ENCODE peak calls at places on chromosomes 3 and 15, in nine cellular contexts. R is naive thymus-derived CD4-positive, alpha-beta T cell; F is psoas muscle; Z is gastrocnemius medialis; Y is GM23338; K is cardiac muscle cell; T is endodermal cell; D is heart left ventricle; G is CD8-positive, alpha-beta T cell. W is an unnamed sample.

GRCh38 chr15:84783493-84784251 is 33.5 kb upstream of the ALPK3 start:
- DNase-seq in K (no peak), G (no peak), T (peak; percentile 83), D (no peak), R (no peak), Y (peak; percentile 61), Z (no peak), F (no peak), W (no peak)

GRCh38 chr3:185253645-185254410 is at the start of gene EHHADH:
- DNase-seq in T (peak; percentile 84), R (peak; percentile 32), G (peak; percentile 60), F (peak; percentile 66), K (peak; percentile 73), Y (peak; percentile 66), D (peak; percentile 90), Z (peak; percentile 18), W (peak; percentile 60)

GRCh38 chr3:132006605-132007204 is 28.1 kb downstream of the CPNE4 start:
- DNase-seq in F (no peak), Z (no peak), D (no peak), R (no peak), G (no peak), Y (peak; percentile 68), T (peak; percentile 84), K (peak; percentile 52), W (no peak)

GRCh38 chr3:149199474-149199873 is 22.2 kb downstream of the CP start:
- DNase-seq in F (no peak), T (no peak), R (no peak), K (no peak), G (no peak), Z (no peak), Y (no peak), D (no peak), W (no peak)

GRCh38 chr15:89647191-89647851 is 7.9 kb downstream of the KIF7 start:
- DNase-seq in D (peak; percentile 82), Y (peak; percentile 85), T (peak; percentile 97), G (peak; percentile 63), F (peak; percentile 84), K (peak; percentile 81), R (peak; percentile 19), Z (no peak), W (peak; percentile 86)

GRCh38 chr3:4043867-4044575 is 244.8 kb downstream of the LRRN1 start:
- DNase-seq in Z (no peak), D (no peak), R (no peak), Y (no peak), G (no peak), K (no peak), F (no peak), T (no peak), W (no peak)

GRCh38 chr3:28699283-28699682 is 350.7 kb upstream of the AZI2 start:
- DNase-seq in Y (no peak), G (no peak), R (no peak), D (no peak), Z (no peak), F (no peak), K (no peak), T (no peak), W (no peak)

GRCh38 chr3:113212155-113212844 is 943 bp downstream of the BOC start:
- DNase-seq in R (no peak), F (peak; percentile 36), G (no peak), Z (no peak), D (peak; percentile 40), Y (peak; percentile 52), T (peak; percentile 78), K (peak; percentile 48), W (no peak)

GRCh38 chr3:126696701-126697267 is 7.3 kb upstream of the CHCHD6 start:
- DNase-seq in T (no peak), K (no peak), Z (no peak), D (no peak), Y (no peak), G (no peak), F (no peak), R (no peak), W (no peak)

GRCh38 chr3:63051920-63052319 is 176.7 kb upstream of the CADPS start:
- DNase-seq in F (no peak), Y (peak; percentile 38), Z (no peak), G (no peak), D (no peak), K (no peak), T (peak; percentile 57), R (no peak), W (no peak)

GRCh38 chr3:113241292-113242033 is 30.1 kb downstream of the BOC start:
- DNase-seq in G (no peak), D (no peak), Y (peak; percentile 83), Z (no peak), R (no peak), K (peak; percentile 26), F (no peak), T (peak; percentile 90), W (no peak)

GRCh38 chr15:71549697-71550096 is 260.7 kb upstream of the NR2E3 start:
- DNase-seq in Z (no peak), F (no peak), T (no peak), R (no peak), G (no peak), K (no peak), D (peak; percentile 74), Y (no peak), W (no peak)

GRCh38 chr3:194011807-194012206 is 124.1 kb upstream of the HES1 start:
- DNase-seq in Z (no peak), D (no peak), T (no peak), R (no peak), Y (no peak), K (no peak), F (no peak), G (no peak), W (no peak)

GRCh38 chr15:97902140-97902780 is 58.2 kb upstream of the ARRDC4 start:
- DNase-seq in G (no peak), F (no peak), Z (no peak), R (no peak), T (no peak), K (no peak), D (no peak), Y (no peak), W (no peak)

GRCh38 chr15:48389701-48390143 is 58.5 kb downstream of the DUT start:
- DNase-seq in T (no peak), D (no peak), Z (no peak), F (no peak), G (no peak), R (no peak), Y (no peak), K (no peak), W (no peak)

GRCh38 chr3:15280853-15281532 is 51.4 kb downstream of the SH3BP5 start:
- DNase-seq in Y (no peak), R (no peak), F (no peak), Z (no peak), K (no peak), D (no peak), T (no peak), G (no peak), W (no peak)

GRCh38 chr15:61521961-61522360 is 292.9 kb upstream of the RORA start:
- DNase-seq in Z (no peak), R (no peak), K (no peak), D (no peak), T (no peak), F (no peak), G (no peak), Y (no peak), W (no peak)
- H3K4me1 ChIP-seq in Z (no peaks in the 10 kb centered on the region), R (no peaks in the 10 kb centered on the region), K (no peaks in the 10 kb centered on the region), D (no peaks in the 10 kb centered on the region), T (peaks cover 3% of the 10 kb centered on the region), F (no peaks in the 10 kb centered on the region), G (no peaks in the 10 kb centered on the region), Y (peaks cover 10% of the 10 kb centered on the region), W (no peaks in the 10 kb centered on the region)

DNA sequence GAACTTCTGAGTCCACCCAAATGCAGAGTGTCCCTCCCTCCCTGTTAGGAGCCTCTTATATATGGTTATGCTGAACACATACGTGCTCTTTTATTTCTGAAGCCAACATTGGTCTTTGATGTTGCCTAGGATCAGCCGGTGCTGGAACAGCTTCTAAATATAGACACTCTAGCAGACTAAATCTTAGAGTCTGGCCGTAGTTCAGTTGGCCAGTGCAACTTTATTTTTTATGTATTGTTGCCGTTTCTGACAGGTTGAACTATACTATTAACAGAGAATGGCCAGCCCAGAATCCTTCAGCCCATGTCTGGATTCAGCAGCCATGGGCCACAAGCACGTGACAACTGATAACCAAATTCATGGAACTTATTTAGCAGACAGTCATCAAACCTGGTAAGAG is 128.6 kb downstream of the GHSR start:
- DNase-seq in R (no peak), Y (no peak), Z (no peak), K (peak; percentile 48), F (no peak), G (no peak), D (no peak), T (no peak), W (no peak)
- H3K4me1 ChIP-seq in R (no peaks in the 10 kb centered on the region), Y (peaks cover 4% of the 10 kb centered on the region), Z (peaks cover 91% of the 10 kb centered on the region), K (peaks cover 57% of the 10 kb centered on the region), F (peaks cover 90% of the 10 kb centered on the region), G (no peaks in the 10 kb centered on the region), D (peaks cover 40% of the 10 kb centered on the region), T (peaks cover 10% of the 10 kb centered on the region), W (peaks cover 65% of the 10 kb centered on the region)

GRCh38 chr3:183155499-183155898 is 7.0 kb downstream of the LAMP3 start:
- DNase-seq in R (no peak), D (no peak), G (no peak), Y (no peak), T (no peak), F (no peak), Z (no peak), K (no peak), W (no peak)
- H3K4me1 ChIP-seq in R (no peaks in the 10 kb centered on the region), D (no peaks in the 10 kb centered on the region), G (no peaks in the 10 kb centered on the region), Y (no peaks in the 10 kb centered on the region), T (peaks cover 3% of the 10 kb centered on the region), F (no peaks in the 10 kb centered on the region), Z (no peaks in the 10 kb centered on the region), K (no peaks in the 10 kb centered on the region), W (no peaks in the 10 kb centered on the region)

GRCh38 chr3:60010778-60011177 is 961.0 kb upstream of the CFAP20DC start:
- DNase-seq in D (no peak), K (no peak), T (no peak), R (peak; percentile 88), Z (no peak), F (no peak), Y (no peak), G (peak; percentile 47), W (no peak)

GRCh38 chr3:60017631-60018030 is 967.8 kb upstream of the CFAP20DC start:
- DNase-seq in Z (no peak), K (no peak), D (no peak), R (peak; percentile 76), F (no peak), Y (no peak), G (peak; percentile 29), T (no peak), W (no peak)

GRCh38 chr3:60009931-60010478 is 960.2 kb upstream of the CFAP20DC start:
- DNase-seq in D (no peak), G (no peak), K (no peak), Y (no peak), T (no peak), Z (no peak), F (no peak), R (no peak), W (no peak)

GRCh38 chr3:60013241-60013640 is 963.4 kb upstream of the CFAP20DC start:
- DNase-seq in Z (no peak), R (no peak), T (no peak), G (no peak), F (no peak), D (no peak), K (no peak), Y (no peak), W (no peak)
- H3K4me1 ChIP-seq in Z (no peaks in the 10 kb centered on the region), R (peaks cover 92% of the 10 kb centered on the region), T (no peaks in the 10 kb centered on the region), G (peaks cover 78% of the 10 kb centered on the region), F (no peaks in the 10 kb centered on the region), D (no peaks in the 10 kb centered on the region), K (no peaks in the 10 kb centered on the region), Y (peaks cover 16% of the 10 kb centered on the region), W (no peaks in the 10 kb centered on the region)

W was measured in tibial artery.